ENCODE peak calls at places on chromosomes 13 and 19, in nine cellular contexts. D is AG04450, P is NB4, S is cardiac muscle cell, U is stomach, I is D721Med, E is cardiac fibroblast, K is ovary, X is GM13976. A is an unnamed sample.

GRCh38 chr19:38049105-38049649 is 142.2 kb downstream of the SIPA1L3 start:
- DNase-seq in K (no peak), P (peak; percentile 83), E (no peak), U (peak; percentile 29), X (peak; percentile 80), S (peak; percentile 49), D (no peak), I (no peak), A (peak; percentile 82)

GRCh38 chr19:15733895-15734294 is 3.9 kb upstream of the OR10H3 start:
- DNase-seq in D (no peak), S (no peak), E (no peak), P (no peak), X (no peak), U (no peak), I (no peak), K (no peak), A (no peak)

GRCh38 chr13:54124700-54125099 is 1096.1 kb downstream of the OLFM4 start:
- DNase-seq in S (no peak), P (no peak), E (no peak), U (no peak), K (no peak), D (no peak), I (no peak), X (no peak), A (no peak)

GRCh38 chr13:30863796-30864195 is 42.3 kb upstream of the MEDAG start:
- DNase-seq in E (no peak), S (no peak), X (no peak), P (no peak), I (no peak), K (no peak), D (no peak), U (no peak), A (no peak)

GRCh38 chr19:38277969-38278680 is 13.8 kb downstream of the SPINT2 start:
- DNase-seq in P (no peak), X (no peak), E (peak; percentile 91), S (peak; percentile 86), D (no peak), U (peak; percentile 39), K (peak; percentile 78), I (no peak), A (no peak)

GRCh38 chr13:44573790-44574465 is 2.2 kb downstream of the TSC22D1 start:
- DNase-seq in K (no peak), P (peak; percentile 64), I (no peak), E (peak; percentile 66), S (peak; percentile 63), D (no peak), X (peak; percentile 21), U (peak; percentile 67), A (no peak)

GRCh38 chr19:991174-991931 is 7.2 kb downstream of the WDR18 start:
- DNase-seq in P (peak; percentile 41), X (peak; percentile 77), D (no peak), K (peak; percentile 37), U (no peak), I (no peak), S (peak; percentile 54), E (peak; percentile 64), A (peak; percentile 80)

GRCh38 chr19:17616686-17616960 is 61.2 kb downstream of the COLGALT1 start:
- DNase-seq in U (no peak), I (no peak), S (no peak), P (no peak), E (no peak), X (no peak), K (no peak), D (no peak), A (no peak)

GRCh38 chr19:44683434-44684210 is 12.3 kb downstream of the CEACAM19 start:
- DNase-seq in K (no peak), D (no peak), S (no peak), E (no peak), X (no peak), U (no peak), I (no peak), P (no peak), A (no peak)

GRCh38 chr13:21871302-21871862 is 200.5 kb downstream of the FGF9 start:
- DNase-seq in D (no peak), X (no peak), E (no peak), I (no peak), P (no peak), U (no peak), K (no peak), S (no peak), A (no peak)

GRCh38 chr19:41030651-41031050 is 39.6 kb downstream of the CYP2B6 start:
- DNase-seq in U (no peak), P (no peak), S (no peak), D (no peak), E (peak; percentile 1), X (no peak), K (no peak), I (no peak), A (no peak)

GRCh38 chr13:99686157-99686572 is 184.9 kb downstream of the TM9SF2 start:
- DNase-seq in S (peak; percentile 14), P (no peak), E (peak; percentile 10), U (no peak), I (no peak), X (no peak), K (no peak), D (no peak), A (no peak)

GRCh38 chr13:36979361-36980040 is 19.6 kb downstream of the ALG5 start:
- DNase-seq in P (no peak), I (no peak), D (peak; percentile 26), S (peak; percentile 9), K (no peak), U (no peak), E (peak; percentile 18), X (no peak), A (no peak)

GRCh38 chr13:40456397-40456958 is 210.0 kb downstream of the FOXO1 start:
- DNase-seq in P (no peak), X (no peak), I (no peak), D (no peak), U (no peak), E (no peak), K (no peak), S (no peak), A (no peak)

GRCh38 chr19:47239610-47240296 is 8.8 kb upstream of the BBC3 start:
- DNase-seq in D (no peak), X (peak; percentile 52), U (peak; percentile 58), S (peak; percentile 65), P (peak; percentile 38), I (peak; percentile 87), K (peak; percentile 51), E (peak; percentile 71), A (peak; percentile 63)

GRCh38 chr19:7191946-7192691 is 102.1 kb downstream of the INSR start:
- DNase-seq in D (no peak), S (no peak), X (peak; percentile 60), I (no peak), K (no peak), E (no peak), U (no peak), P (peak; percentile 81), A (peak; percentile 63)

GRCh38 chr19:18321729-18322091 is 1.2 kb downstream of the LSM4 start:
- DNase-seq in E (no peak), D (no peak), U (no peak), P (peak; percentile 81), X (no peak), I (no peak), S (peak; percentile 50), K (no peak), A (no peak)

GRCh38 chr19:31308781-31309180 is 40.5 kb downstream of the TSHZ3 start:
- DNase-seq in X (no peak), I (no peak), U (no peak), K (no peak), S (no peak), E (no peak), D (no peak), P (no peak), A (no peak)

DNA sequence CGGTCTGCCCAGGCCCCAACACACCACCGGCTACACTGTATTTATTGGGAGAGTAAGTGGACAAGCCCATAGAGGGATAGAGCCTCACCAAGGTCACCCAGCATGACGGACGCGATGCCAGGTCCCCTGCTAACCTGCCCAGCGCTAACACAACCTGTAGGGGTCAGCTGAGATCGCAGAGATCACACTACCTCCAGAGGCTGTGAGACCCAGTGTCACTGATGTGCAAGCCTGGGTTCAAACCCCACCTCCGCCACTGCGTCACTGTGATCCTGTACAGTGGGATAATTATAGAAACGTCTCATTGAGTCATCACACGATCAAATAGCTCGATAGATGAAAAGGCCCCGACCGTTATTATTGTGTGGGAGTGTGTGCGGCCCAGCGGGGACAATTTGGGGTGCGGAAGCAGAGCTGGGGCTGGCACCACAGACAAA is 10.6 kb upstream of the TLE2 start:
- DNase-seq in S (no peak), D (no peak), I (no peak), K (no peak), P (no peak), U (no peak), E (no peak), X (no peak), A (no peak)
- TF ChIP-seq CTCF in S (no peak), D (no peak), I (no peak), K (no peak), P (no peak), U (no peak), E (no peak), X (no peak), A (no peak)

GRCh38 chr13:50805805-50806204 is 37.7 kb downstream of the DLEU7 start:
- DNase-seq in U (no peak), D (no peak), P (peak; percentile 46), E (peak; percentile 29), S (peak; percentile 34), K (no peak), X (no peak), I (no peak), A (no peak)
- TF ChIP-seq CTCF in U (no peak), D (no peak), P (no peak), E (peak; percentile 18), S (peak; percentile 7), K (no peak), X (no peak), I (peak; percentile 16), A (no peak)

DNA sequence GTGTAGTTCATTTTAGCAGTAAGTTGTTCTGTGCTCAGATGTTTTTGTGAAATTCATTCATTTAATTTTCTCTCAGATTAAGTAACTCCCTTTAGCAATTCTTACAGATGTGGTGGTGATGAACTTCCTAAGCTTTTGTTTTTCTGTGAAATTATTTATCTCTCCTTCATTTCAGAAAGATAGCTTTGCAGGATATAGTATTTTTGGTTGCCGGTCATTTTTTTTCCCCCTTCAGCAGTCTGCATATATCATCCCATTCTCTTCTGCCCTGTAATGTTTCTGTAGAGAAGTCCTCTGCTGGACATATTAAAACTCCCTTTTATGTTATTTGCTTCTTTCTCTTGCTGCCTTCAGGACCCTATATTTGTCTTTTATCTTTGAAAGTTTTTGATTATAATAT is 470.2 kb downstream of the PCDH9 start:
- DNase-seq in I (no peak), E (no peak), P (no peak), U (no peak), D (no peak), K (no peak), S (no peak), X (no peak), A (no peak)
- TF ChIP-seq CTCF in I (no peak), E (no peak), P (no peak), U (no peak), D (no peak), K (no peak), S (no peak), X (no peak), A (no peak)

DNA sequence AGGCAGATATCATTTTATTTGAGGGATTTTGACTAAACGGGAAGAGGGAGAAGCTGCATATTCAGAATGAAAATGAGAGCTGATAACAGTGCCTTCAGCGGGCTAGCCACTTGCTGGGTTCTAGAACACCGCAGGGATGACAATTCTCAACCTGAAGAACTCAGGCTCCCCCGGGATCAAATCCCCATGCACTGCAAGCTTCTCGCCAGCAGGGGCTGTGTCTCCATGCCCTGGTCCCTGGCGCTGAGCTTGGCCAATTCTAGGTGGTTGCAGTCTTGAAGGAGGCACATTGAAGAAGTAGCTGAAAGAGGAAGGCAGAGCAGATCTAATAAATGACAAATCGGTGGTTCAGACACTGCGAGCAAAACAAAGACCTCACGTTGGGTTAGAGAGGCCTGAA is 128.7 kb downstream of the UQCRFS1 start:
- DNase-seq in U (no peak), K (no peak), I (no peak), X (no peak), S (peak; percentile 7), P (peak; percentile 61), D (no peak), E (peak; percentile 5), A (no peak)
- TF ChIP-seq CTCF in U (no peak), K (no peak), I (no peak), X (no peak), S (peak; percentile 12), P (peak; percentile 57), D (peak; percentile 13), E (peak; percentile 37), A (no peak)